ENCODE peak calls at places on chromosomes 11 and 22, in eight cellular contexts. One of them, this sample, is unnamed. For H3K4me1, the result is how much of the 10 kb centered on the place peaks cover.

GRCh38 chr11:128171496-128171895 is 415.9 kb downstream of the ETS1 start:
- DNase-seq in A549: no peak
- DNase-seq in GM23248: peak
- DNase-seq in CD8-positive, alpha-beta T cell: no peak
- DNase-seq in fibroblast of lung: no peak
- DNase-seq in cardiac muscle cell: peak
- DNase-seq in body of pancreas: no peak
- DNase-seq in psoas muscle: no peak
- DNase-seq in this sample: peak

GRCh38 chr11:94635072-94635471 is 67.9 kb downstream of the PIWIL4 start:
- DNase-seq in A549: no peak
- DNase-seq in GM23248: no peak
- DNase-seq in CD8-positive, alpha-beta T cell: no peak
- DNase-seq in fibroblast of lung: no peak
- DNase-seq in cardiac muscle cell: no peak
- DNase-seq in body of pancreas: no peak
- DNase-seq in psoas muscle: no peak
- DNase-seq in this sample: no peak

GRCh38 chr11:2215230-2215560 is 43.6 kb upstream of the TH start:
- DNase-seq in A549: no peak
- DNase-seq in GM23248: no peak
- DNase-seq in CD8-positive, alpha-beta T cell: no peak
- DNase-seq in fibroblast of lung: no peak
- DNase-seq in cardiac muscle cell: no peak
- DNase-seq in body of pancreas: no peak
- DNase-seq in psoas muscle: no peak
- DNase-seq in this sample: no peak

GRCh38 chr11:111922803-111923202 is 4.1 kb downstream of the C11orf52 start:
- DNase-seq in A549: no peak
- DNase-seq in GM23248: peak
- DNase-seq in CD8-positive, alpha-beta T cell: no peak
- DNase-seq in fibroblast of lung: peak
- DNase-seq in cardiac muscle cell: peak
- DNase-seq in body of pancreas: peak
- DNase-seq in psoas muscle: no peak
- DNase-seq in this sample: no peak

GRCh38 chr11:109422755-109423113 is 744 bp downstream of the C11orf87 start:
- DNase-seq in A549: no peak
- DNase-seq in GM23248: peak
- DNase-seq in CD8-positive, alpha-beta T cell: no peak
- DNase-seq in fibroblast of lung: peak
- DNase-seq in cardiac muscle cell: peak
- DNase-seq in body of pancreas: no peak
- DNase-seq in psoas muscle: no peak
- DNase-seq in this sample: no peak

GRCh38 chr11:10538924-10539323 is 2.1 kb downstream of the RNF141 start:
- DNase-seq in A549: no peak
- DNase-seq in GM23248: peak
- DNase-seq in CD8-positive, alpha-beta T cell: no peak
- DNase-seq in fibroblast of lung: no peak
- DNase-seq in cardiac muscle cell: no peak
- DNase-seq in body of pancreas: no peak
- DNase-seq in psoas muscle: no peak
- DNase-seq in this sample: no peak

GRCh38 chr11:78646564-78647185 is 72.0 kb upstream of the NARS2 start:
- DNase-seq in A549: peak
- DNase-seq in GM23248: peak
- DNase-seq in CD8-positive, alpha-beta T cell: peak
- DNase-seq in fibroblast of lung: peak
- DNase-seq in cardiac muscle cell: peak
- DNase-seq in body of pancreas: peak
- DNase-seq in psoas muscle: peak
- DNase-seq in this sample: no peak

GRCh38 chr11:10762185-10762584 is 11.1 kb downstream of the CTR9 start:
- DNase-seq in A549: no peak
- DNase-seq in GM23248: no peak
- DNase-seq in CD8-positive, alpha-beta T cell: no peak
- DNase-seq in fibroblast of lung: no peak
- DNase-seq in cardiac muscle cell: no peak
- DNase-seq in body of pancreas: no peak
- DNase-seq in psoas muscle: no peak
- DNase-seq in this sample: no peak

GRCh38 chr22:39332441-39333064 is 13.1 kb upstream of the RPL3 start:
- DNase-seq in A549: no peak
- DNase-seq in GM23248: peak
- DNase-seq in CD8-positive, alpha-beta T cell: no peak
- DNase-seq in fibroblast of lung: peak
- DNase-seq in cardiac muscle cell: peak
- DNase-seq in body of pancreas: peak
- DNase-seq in psoas muscle: no peak
- DNase-seq in this sample: no peak

DNA sequence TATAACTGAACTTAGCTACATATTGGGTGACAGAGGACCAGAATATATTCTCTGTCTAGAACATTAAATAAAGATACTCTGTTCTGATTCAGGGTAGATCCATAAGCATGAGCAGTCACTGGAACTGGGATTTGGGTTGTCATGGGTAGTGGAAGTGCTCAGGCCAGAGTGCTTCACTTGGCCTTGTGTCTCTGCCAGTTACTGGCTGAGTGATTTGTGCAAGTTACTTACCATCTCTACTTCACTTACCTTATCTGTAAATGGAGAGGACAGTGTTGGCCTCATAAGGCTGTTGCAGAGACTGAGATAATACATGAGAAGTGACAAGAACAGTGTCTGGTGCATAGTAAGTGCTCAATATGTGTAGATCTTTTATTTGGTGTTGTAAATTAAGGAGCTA is 17.6 kb downstream of the ATXN10 start:
- DNase-seq in A549: no peak
- DNase-seq in GM23248: no peak
- DNase-seq in CD8-positive, alpha-beta T cell: no peak
- DNase-seq in fibroblast of lung: no peak
- DNase-seq in cardiac muscle cell: no peak
- DNase-seq in body of pancreas: no peak
- DNase-seq in psoas muscle: no peak
- DNase-seq in this sample: no peak
- H3K4me1 ChIP-seq in A549: half or more
- H3K4me1 ChIP-seq in GM23248: half or more
- H3K4me1 ChIP-seq in CD8-positive, alpha-beta T cell: under half
- H3K4me1 ChIP-seq in fibroblast of lung: under half
- H3K4me1 ChIP-seq in cardiac muscle cell: under half
- H3K4me1 ChIP-seq in body of pancreas: half or more
- H3K4me1 ChIP-seq in psoas muscle: half or more
- H3K4me1 ChIP-seq in this sample: half or more

GRCh38 chr22:36355362-36355761 is 32.4 kb downstream of the MYH9 start:
- DNase-seq in A549: no peak
- DNase-seq in GM23248: peak
- DNase-seq in CD8-positive, alpha-beta T cell: no peak
- DNase-seq in fibroblast of lung: no peak
- DNase-seq in cardiac muscle cell: peak
- DNase-seq in body of pancreas: no peak
- DNase-seq in psoas muscle: no peak
- DNase-seq in this sample: no peak

GRCh38 chr22:36358533-36359171 is 29.1 kb downstream of the MYH9 start:
- DNase-seq in A549: no peak
- DNase-seq in GM23248: peak
- DNase-seq in CD8-positive, alpha-beta T cell: no peak
- DNase-seq in fibroblast of lung: peak
- DNase-seq in cardiac muscle cell: no peak
- DNase-seq in body of pancreas: no peak
- DNase-seq in psoas muscle: no peak
- DNase-seq in this sample: peak

GRCh38 chr22:36356708-36357694 is 30.8 kb downstream of the MYH9 start:
- DNase-seq in A549: no peak
- DNase-seq in GM23248: no peak
- DNase-seq in CD8-positive, alpha-beta T cell: peak
- DNase-seq in fibroblast of lung: no peak
- DNase-seq in cardiac muscle cell: no peak
- DNase-seq in body of pancreas: no peak
- DNase-seq in psoas muscle: no peak
- DNase-seq in this sample: peak

GRCh38 chr22:36352775-36353507 is 34.8 kb downstream of the MYH9 start:
- DNase-seq in A549: no peak
- DNase-seq in GM23248: no peak
- DNase-seq in CD8-positive, alpha-beta T cell: peak
- DNase-seq in fibroblast of lung: peak
- DNase-seq in cardiac muscle cell: peak
- DNase-seq in body of pancreas: peak
- DNase-seq in psoas muscle: peak
- DNase-seq in this sample: peak

DNA sequence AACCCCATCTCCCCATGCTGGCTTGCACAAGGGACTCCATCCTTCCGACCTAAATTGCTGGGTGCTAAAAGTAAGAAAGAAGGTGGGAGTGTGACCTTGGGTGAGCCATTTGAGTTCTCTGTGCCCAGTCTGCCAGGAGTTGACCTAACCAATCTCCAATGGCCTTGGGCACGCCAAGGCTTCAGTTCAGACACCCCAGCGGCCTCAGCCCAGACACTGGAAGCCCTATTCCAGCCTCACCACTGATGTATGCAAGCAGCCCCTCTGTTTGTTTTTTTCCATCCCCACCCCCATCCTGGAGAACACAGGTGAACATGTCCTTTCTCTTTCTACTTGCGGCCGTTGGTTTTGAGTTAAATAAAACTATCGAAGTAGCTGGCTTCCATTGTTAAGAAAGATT is 31.9 kb downstream of the MYH9 start:
- DNase-seq in A549: no peak
- DNase-seq in GM23248: no peak
- DNase-seq in CD8-positive, alpha-beta T cell: no peak
- DNase-seq in fibroblast of lung: no peak
- DNase-seq in cardiac muscle cell: no peak
- DNase-seq in body of pancreas: peak
- DNase-seq in psoas muscle: no peak
- DNase-seq in this sample: no peak
- H3K27ac ChIP-seq in A549: peak
- H3K27ac ChIP-seq in GM23248: peak
- H3K27ac ChIP-seq in CD8-positive, alpha-beta T cell: no peak
- H3K27ac ChIP-seq in fibroblast of lung: peak
- H3K27ac ChIP-seq in cardiac muscle cell: peak
- H3K27ac ChIP-seq in body of pancreas: peak
- H3K27ac ChIP-seq in psoas muscle: peak
- H3K27ac ChIP-seq in this sample: peak

GRCh38 chr11:8062781-8063257 is 18.2 kb upstream of the TUB start:
- DNase-seq in A549: no peak
- DNase-seq in GM23248: peak
- DNase-seq in CD8-positive, alpha-beta T cell: no peak
- DNase-seq in fibroblast of lung: no peak
- DNase-seq in cardiac muscle cell: no peak
- DNase-seq in body of pancreas: no peak
- DNase-seq in psoas muscle: no peak
- DNase-seq in this sample: no peak

GRCh38 chr11:8066911-8067455 is 14.0 kb upstream of the TUB start:
- DNase-seq in A549: no peak
- DNase-seq in GM23248: peak
- DNase-seq in CD8-positive, alpha-beta T cell: no peak
- DNase-seq in fibroblast of lung: peak
- DNase-seq in cardiac muscle cell: peak
- DNase-seq in body of pancreas: no peak
- DNase-seq in psoas muscle: no peak
- DNase-seq in this sample: no peak

GRCh38 chr11:8063319-8063718 is 17.7 kb upstream of the TUB start:
- DNase-seq in A549: no peak
- DNase-seq in GM23248: peak
- DNase-seq in CD8-positive, alpha-beta T cell: no peak
- DNase-seq in fibroblast of lung: peak
- DNase-seq in cardiac muscle cell: peak
- DNase-seq in body of pancreas: peak
- DNase-seq in psoas muscle: peak
- DNase-seq in this sample: no peak

GRCh38 chr11:8066036-8066910 is 14.7 kb upstream of the TUB start:
- DNase-seq in A549: no peak
- DNase-seq in GM23248: peak
- DNase-seq in CD8-positive, alpha-beta T cell: no peak
- DNase-seq in fibroblast of lung: no peak
- DNase-seq in cardiac muscle cell: no peak
- DNase-seq in body of pancreas: no peak
- DNase-seq in psoas muscle: no peak
- DNase-seq in this sample: no peak

DNA sequence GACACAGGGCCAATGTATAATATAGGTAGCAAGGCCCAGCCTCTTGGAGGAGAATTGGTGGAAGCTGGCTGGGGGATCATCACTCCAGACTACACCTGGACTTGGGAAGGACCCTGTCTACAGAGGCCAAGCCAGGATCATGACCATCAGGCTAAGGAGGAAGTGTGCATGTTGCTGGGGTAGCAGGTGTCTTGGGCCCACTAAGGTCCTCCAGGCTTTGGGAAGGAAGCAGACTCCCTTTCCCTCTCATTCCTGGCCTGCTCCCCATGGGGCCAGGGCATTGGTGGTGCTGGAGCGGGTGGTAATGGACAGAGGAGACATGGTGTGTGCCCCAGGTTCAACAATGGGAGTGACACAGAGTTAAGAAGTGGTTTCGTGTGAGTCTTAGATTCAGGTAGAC is 16.0 kb upstream of the TUB start:
- DNase-seq in A549: no peak
- DNase-seq in GM23248: no peak
- DNase-seq in CD8-positive, alpha-beta T cell: no peak
- DNase-seq in fibroblast of lung: no peak
- DNase-seq in cardiac muscle cell: no peak
- DNase-seq in body of pancreas: no peak
- DNase-seq in psoas muscle: no peak
- DNase-seq in this sample: no peak
- H3K4me1 ChIP-seq in A549: under half
- H3K4me1 ChIP-seq in GM23248: under half
- H3K4me1 ChIP-seq in CD8-positive, alpha-beta T cell: under half
- H3K4me1 ChIP-seq in fibroblast of lung: under half
- H3K4me1 ChIP-seq in cardiac muscle cell: under half
- H3K4me1 ChIP-seq in body of pancreas: under half
- H3K4me1 ChIP-seq in psoas muscle: under half
- H3K4me1 ChIP-seq in this sample: under half

GRCh38 chr11:63945482-63946163 is 6.8 kb downstream of the NAA40 start:
- DNase-seq in A549: peak
- DNase-seq in GM23248: peak
- DNase-seq in CD8-positive, alpha-beta T cell: peak
- DNase-seq in fibroblast of lung: peak
- DNase-seq in cardiac muscle cell: peak
- DNase-seq in body of pancreas: peak
- DNase-seq in psoas muscle: peak
- DNase-seq in this sample: peak
- H3K27ac ChIP-seq in A549: peak
- H3K27ac ChIP-seq in GM23248: peak
- H3K27ac ChIP-seq in CD8-positive, alpha-beta T cell: no peak
- H3K27ac ChIP-seq in fibroblast of lung: peak
- H3K27ac ChIP-seq in cardiac muscle cell: peak
- H3K27ac ChIP-seq in body of pancreas: peak
- H3K27ac ChIP-seq in psoas muscle: peak
- H3K27ac ChIP-seq in this sample: no peak

GRCh38 chr22:46092646-46093410 is 57.5 kb upstream of the PPARA start:
- DNase-seq in A549: no peak
- DNase-seq in GM23248: peak
- DNase-seq in CD8-positive, alpha-beta T cell: no peak
- DNase-seq in fibroblast of lung: no peak
- DNase-seq in cardiac muscle cell: no peak
- DNase-seq in body of pancreas: no peak
- DNase-seq in psoas muscle: peak
- DNase-seq in this sample: no peak
- H3K4me1 ChIP-seq in A549: half or more
- H3K4me1 ChIP-seq in GM23248: half or more
- H3K4me1 ChIP-seq in CD8-positive, alpha-beta T cell: under half
- H3K4me1 ChIP-seq in fibroblast of lung: under half
- H3K4me1 ChIP-seq in cardiac muscle cell: under half
- H3K4me1 ChIP-seq in body of pancreas: half or more
- H3K4me1 ChIP-seq in psoas muscle: half or more
- H3K4me1 ChIP-seq in this sample: under half

This sample was measured in SJSA1.